ENCODE peak calls at places on chromosomes 3 and 15, in five cellular contexts. N, I, T, D and E are unnamed samples.

GRCh38 chr3:171791695-171792082 is 18.6 kb downstream of the PLD1 start:
- DNase-seq in N (no peak), T (no peak), I (peak; percentile 70), D (peak; percentile 59), E (no peak)

GRCh38 chr15:34338347-34338746 is 766 bp upstream of the SLC12A6 start:
- DNase-seq in D (no peak), N (no peak), I (no peak), T (no peak), E (no peak)

GRCh38 chr15:59039225-59039624 is 51.8 kb downstream of the RNF111 start:
- DNase-seq in N (no peak), D (no peak), I (no peak), T (no peak), E (no peak)

GRCh38 chr3:150875548-150875947 is 29.7 kb downstream of the MINDY4B start:
- DNase-seq in N (no peak), T (no peak), D (no peak), I (no peak), E (no peak)

GRCh38 chr3:15263926-15264325 is 57.9 kb downstream of the CAPN7 start:
- DNase-seq in D (no peak), T (no peak), N (no peak), I (no peak), E (no peak)

GRCh38 chr3:98329392-98330124 is 24.1 kb upstream of the OR5K4 start:
- DNase-seq in N (peak; percentile 11), D (peak; percentile 40), T (peak; percentile 42), I (peak; percentile 51), E (peak; percentile 33)

GRCh38 chr3:120331071-120331470 is 18.1 kb downstream of the LRRC58 start:
- DNase-seq in I (no peak), N (no peak), D (no peak), T (no peak), E (no peak)

GRCh38 chr15:33506781-33507180 is 196.0 kb downstream of the RYR3 start:
- DNase-seq in D (no peak), T (no peak), N (no peak), I (peak; percentile 28), E (no peak)

GRCh38 chr15:34154725-34155204 is 52.9 kb downstream of the PGBD4 start:
- DNase-seq in I (peak; percentile 49), T (peak; percentile 4), N (peak; percentile 40), D (no peak), E (peak; percentile 72)

GRCh38 chr15:45921376-45921775 is 286.5 kb downstream of the SQOR start:
- DNase-seq in D (peak; percentile 10), T (no peak), I (no peak), N (no peak), E (no peak)

GRCh38 chr3:117619805-117620204 is 910.2 kb downstream of the TUSC7 start:
- DNase-seq in I (no peak), N (no peak), D (no peak), T (no peak), E (no peak)
- TF ChIP-seq RAD21 in I (no peak), N (no peak), D (no peak), T (no peak), E (no peak)

GRCh38 chr15:62782100-62782791 is 260.3 kb upstream of the TPM1 start:
- DNase-seq in N (peak; percentile 81), T (peak; percentile 50), I (peak; percentile 85), D (peak; percentile 78), E (peak; percentile 56)

GRCh38 chr15:62781081-62781497 is 261.5 kb upstream of the TPM1 start:
- DNase-seq in I (no peak), T (peak; percentile 3), D (no peak), N (no peak), E (no peak)

GRCh38 chr15:62782896-62783295 is 259.7 kb upstream of the TPM1 start:
- DNase-seq in T (no peak), N (no peak), D (no peak), I (peak; percentile 25), E (no peak)

GRCh38 chr15:62786123-62786825 is 256.3 kb upstream of the TPM1 start:
- DNase-seq in I (no peak), N (no peak), T (no peak), D (no peak), E (no peak)

GRCh38 chr15:62783303-62783957 is 259.1 kb upstream of the TPM1 start:
- DNase-seq in D (no peak), T (no peak), N (no peak), I (peak; percentile 93), E (no peak)
- TF ChIP-seq RAD21 in D (no peak), T (no peak), N (peak; percentile 19), I (peak; percentile 39), E (no peak)

GRCh38 chr15:74304459-74304858 is 63.0 kb downstream of the CYP11A1 start:
- DNase-seq in I (no peak), N (no peak), D (no peak), T (no peak), E (no peak)

GRCh38 chr15:74305687-74306086 is 61.8 kb downstream of the CYP11A1 start:
- DNase-seq in D (no peak), N (no peak), I (no peak), T (no peak), E (no peak)

GRCh38 chr15:74302821-74303359 is 64.6 kb downstream of the CYP11A1 start:
- DNase-seq in I (no peak), T (peak; percentile 50), D (peak; percentile 11), N (peak; percentile 49), E (no peak)

GRCh38 chr15:74301583-74302374 is 65.7 kb downstream of the CCDC33 start:
- DNase-seq in D (no peak), I (no peak), T (no peak), N (no peak), E (no peak)

DNA sequence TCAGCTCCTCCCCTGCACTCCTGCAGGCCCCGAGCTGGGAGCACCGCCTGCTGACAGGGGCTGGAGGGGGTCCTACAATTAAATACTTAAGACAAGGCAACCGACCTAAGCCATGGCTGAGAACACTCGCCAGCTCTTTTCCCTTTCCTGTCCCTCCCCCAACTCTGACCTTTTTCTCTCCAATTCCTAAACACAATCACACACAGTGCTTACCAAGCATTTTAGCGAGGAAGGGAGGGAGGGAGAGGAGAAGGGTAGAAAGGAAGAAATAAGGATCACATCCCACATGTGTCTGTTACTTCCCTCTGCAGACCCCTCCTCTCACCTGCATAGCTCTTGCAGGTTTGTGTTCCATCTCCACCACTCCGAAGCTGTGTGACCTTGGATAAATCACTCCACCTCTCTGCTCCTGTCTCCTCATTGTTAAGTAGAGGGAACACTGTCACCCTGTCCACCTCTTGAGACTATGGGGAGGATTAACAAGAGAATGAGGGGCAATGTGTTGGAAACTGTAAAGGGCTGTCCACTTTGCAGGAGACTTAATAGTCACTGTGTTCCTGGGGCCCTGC is 63.6 kb downstream of the CYP11A1 start:
- DNase-seq in N (no peak), I (no peak), T (no peak), D (no peak), E (no peak)
- TF ChIP-seq RAD21 in N (no peak), I (no peak), T (no peak), D (no peak), E (no peak)

GRCh38 chr3:25294406-25294805 is 133.7 kb upstream of the RARB start:
- DNase-seq in T (no peak), N (no peak), I (no peak), D (no peak), E (no peak)

GRCh38 chr3:25300141-25300540 is 127.9 kb upstream of the RARB start:
- DNase-seq in T (no peak), I (no peak), D (no peak), N (no peak), E (no peak)

GRCh38 chr3:25293736-25294135 is 134.3 kb upstream of the RARB start:
- DNase-seq in T (no peak), D (no peak), N (no peak), I (no peak), E (no peak)

GRCh38 chr3:25292604-25293003 is 135.5 kb upstream of the RARB start:
- DNase-seq in T (no peak), N (no peak), D (no peak), I (no peak), E (no peak)

DNA sequence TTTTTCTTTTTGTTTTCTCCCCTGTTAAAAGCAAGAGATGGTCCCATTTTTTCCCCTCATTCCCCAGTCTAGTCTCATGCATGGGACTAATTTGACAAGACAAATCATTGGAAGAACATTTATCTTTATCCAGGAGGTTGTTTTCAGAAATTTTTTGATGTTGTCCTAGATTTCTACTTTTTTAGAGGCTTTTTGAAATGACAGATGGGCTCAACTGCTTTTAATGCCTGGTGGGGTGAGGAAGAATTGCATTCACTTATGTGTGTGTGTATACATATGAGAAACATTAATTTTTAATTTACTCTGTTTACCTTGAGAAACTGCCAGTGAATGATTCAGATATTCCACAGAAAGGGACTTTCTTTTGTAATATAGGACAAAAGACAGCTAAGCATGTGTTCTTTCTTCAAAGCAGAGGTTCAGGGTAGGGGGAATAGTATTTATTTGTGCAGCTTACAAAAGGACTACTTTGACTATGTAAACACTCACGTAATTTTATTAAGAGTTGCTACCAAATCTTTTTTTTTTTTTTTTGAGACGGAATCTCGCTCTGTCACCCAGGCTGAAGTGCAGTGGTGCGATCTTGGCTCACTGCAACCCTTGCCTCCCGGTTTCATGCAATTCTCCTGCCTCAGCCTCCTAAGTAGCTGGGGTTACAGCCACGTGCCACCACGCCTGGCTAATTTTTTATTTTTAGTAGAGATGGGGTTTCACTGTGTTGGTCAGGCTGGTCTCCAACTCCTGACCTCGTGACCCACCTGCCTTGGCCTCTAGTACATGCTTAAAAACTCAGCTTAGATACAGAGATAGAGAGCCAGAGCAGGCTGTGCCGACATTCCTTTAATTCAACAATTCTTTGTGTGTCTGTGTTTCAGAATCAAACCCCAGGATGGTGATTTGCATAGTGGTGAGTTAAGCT is 130.1 kb upstream of the RARB start:
- DNase-seq in D (no peak), T (no peak), N (no peak), I (no peak), E (no peak)
- TF ChIP-seq RAD21 in D (no peak), T (no peak), N (no peak), I (no peak), E (no peak)

DNA sequence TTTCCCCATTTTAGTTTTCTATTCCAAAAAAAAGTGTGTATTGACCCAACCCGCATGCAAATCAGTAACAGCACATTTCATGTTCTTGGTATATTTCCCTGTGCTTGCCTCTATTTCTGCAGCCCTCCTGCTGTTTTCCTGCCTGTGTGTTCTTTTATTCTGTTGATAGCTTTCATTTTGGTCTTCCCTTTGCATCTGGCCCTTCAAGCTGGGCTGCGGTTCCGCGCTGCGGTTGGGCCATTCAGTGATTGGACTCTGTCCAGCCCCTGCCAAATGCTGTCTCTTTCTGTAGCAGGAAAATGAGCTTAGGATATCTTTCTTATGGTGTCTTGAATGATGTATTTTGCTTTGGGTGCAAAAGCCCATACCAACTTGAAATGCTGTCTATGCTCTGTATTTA is 49.9 kb downstream of the ZNF621 start:
- DNase-seq in D (no peak), I (no peak), T (peak; percentile 48), N (no peak), E (no peak)
- TF ChIP-seq RAD21 in D (no peak), I (no peak), T (no peak), N (no peak), E (no peak)

GRCh38 chr3:134347516-134347915 is 26.7 kb downstream of the AMOTL2 start:
- DNase-seq in T (no peak), D (no peak), I (no peak), N (no peak), E (no peak)
- TF ChIP-seq RAD21 in T (no peak), D (no peak), I (no peak), N (no peak), E (no peak)